ENCODE peak calls at places on chromosomes 7 and 10, in ten cellular contexts. One of them, this sample, is unnamed.

GRCh38 chr10:103416436-103417147 is 20.2 kb downstream of the PDCD11 start:
- DNase-seq in aorta: no peak
- DNase-seq in naive thymus-derived CD4-positive, alpha-beta T cell: peak
- DNase-seq in foreskin keratinocyte: peak
- DNase-seq in GM23338: peak
- DNase-seq in left lung: no peak
- DNase-seq in WERI-Rb-1: peak
- DNase-seq in lung: no peak
- DNase-seq in RWPE1: peak
- DNase-seq in stomach: peak
- DNase-seq in this sample: peak

GRCh38 chr7:136884492-136884891 is 16.0 kb downstream of the CHRM2 start:
- DNase-seq in aorta: no peak
- DNase-seq in naive thymus-derived CD4-positive, alpha-beta T cell: no peak
- DNase-seq in foreskin keratinocyte: no peak
- DNase-seq in GM23338: no peak
- DNase-seq in left lung: no peak
- DNase-seq in WERI-Rb-1: no peak
- DNase-seq in lung: no peak
- DNase-seq in RWPE1: no peak
- DNase-seq in stomach: no peak
- DNase-seq in this sample: no peak

GRCh38 chr7:69906309-69906995 is 308.2 kb downstream of the AUTS2 start:
- DNase-seq in aorta: no peak
- DNase-seq in naive thymus-derived CD4-positive, alpha-beta T cell: no peak
- DNase-seq in foreskin keratinocyte: no peak
- DNase-seq in GM23338: no peak
- DNase-seq in left lung: no peak
- DNase-seq in WERI-Rb-1: no peak
- DNase-seq in lung: no peak
- DNase-seq in RWPE1: no peak
- DNase-seq in stomach: no peak
- DNase-seq in this sample: no peak

GRCh38 chr10:14549496-14549895 is 218.8 kb upstream of the FRMD4A start:
- DNase-seq in aorta: no peak
- DNase-seq in naive thymus-derived CD4-positive, alpha-beta T cell: no peak
- DNase-seq in foreskin keratinocyte: no peak
- DNase-seq in GM23338: no peak
- DNase-seq in left lung: no peak
- DNase-seq in WERI-Rb-1: no peak
- DNase-seq in lung: no peak
- DNase-seq in RWPE1: no peak
- DNase-seq in stomach: no peak
- DNase-seq in this sample: no peak

GRCh38 chr10:103476046-103476768 is 2.8 kb downstream of the CALHM3 start:
- DNase-seq in aorta: peak
- DNase-seq in naive thymus-derived CD4-positive, alpha-beta T cell: no peak
- DNase-seq in foreskin keratinocyte: no peak
- DNase-seq in GM23338: peak
- DNase-seq in left lung: peak
- DNase-seq in WERI-Rb-1: peak
- DNase-seq in lung: no peak
- DNase-seq in RWPE1: no peak
- DNase-seq in stomach: no peak
- DNase-seq in this sample: no peak

GRCh38 chr10:3955493-3955892 is 170.5 kb upstream of the KLF6 start:
- DNase-seq in aorta: no peak
- DNase-seq in naive thymus-derived CD4-positive, alpha-beta T cell: no peak
- DNase-seq in foreskin keratinocyte: no peak
- DNase-seq in GM23338: peak
- DNase-seq in left lung: no peak
- DNase-seq in WERI-Rb-1: no peak
- DNase-seq in lung: no peak
- DNase-seq in RWPE1: no peak
- DNase-seq in stomach: no peak
- DNase-seq in this sample: no peak

GRCh38 chr7:78171398-78171797 is 372.8 kb downstream of the PHTF2 start:
- DNase-seq in aorta: no peak
- DNase-seq in naive thymus-derived CD4-positive, alpha-beta T cell: no peak
- DNase-seq in foreskin keratinocyte: no peak
- DNase-seq in GM23338: no peak
- DNase-seq in left lung: no peak
- DNase-seq in WERI-Rb-1: no peak
- DNase-seq in lung: no peak
- DNase-seq in RWPE1: no peak
- DNase-seq in stomach: no peak
- DNase-seq in this sample: no peak

GRCh38 chr7:17405786-17406185 is 107.3 kb downstream of the AHR start:
- DNase-seq in aorta: no peak
- DNase-seq in naive thymus-derived CD4-positive, alpha-beta T cell: no peak
- DNase-seq in foreskin keratinocyte: peak
- DNase-seq in GM23338: no peak
- DNase-seq in left lung: no peak
- DNase-seq in WERI-Rb-1: no peak
- DNase-seq in lung: no peak
- DNase-seq in RWPE1: peak
- DNase-seq in stomach: no peak
- DNase-seq in this sample: no peak

GRCh38 chr7:145036592-145037386 is 200.9 kb upstream of the TPK1 start:
- DNase-seq in aorta: no peak
- DNase-seq in naive thymus-derived CD4-positive, alpha-beta T cell: no peak
- DNase-seq in foreskin keratinocyte: peak
- DNase-seq in GM23338: peak
- DNase-seq in left lung: no peak
- DNase-seq in WERI-Rb-1: peak
- DNase-seq in lung: no peak
- DNase-seq in RWPE1: peak
- DNase-seq in stomach: no peak
- DNase-seq in this sample: peak

GRCh38 chr10:131693766-131694165 is 207.0 kb upstream of the PPP2R2D start:
- DNase-seq in aorta: peak
- DNase-seq in naive thymus-derived CD4-positive, alpha-beta T cell: no peak
- DNase-seq in foreskin keratinocyte: no peak
- DNase-seq in GM23338: no peak
- DNase-seq in left lung: no peak
- DNase-seq in WERI-Rb-1: no peak
- DNase-seq in lung: no peak
- DNase-seq in RWPE1: no peak
- DNase-seq in stomach: no peak
- DNase-seq in this sample: no peak

GRCh38 chr7:41438919-41439882 is 263.7 kb downstream of the INHBA start:
- DNase-seq in aorta: no peak
- DNase-seq in naive thymus-derived CD4-positive, alpha-beta T cell: no peak
- DNase-seq in foreskin keratinocyte: no peak
- DNase-seq in GM23338: no peak
- DNase-seq in left lung: no peak
- DNase-seq in WERI-Rb-1: peak
- DNase-seq in lung: no peak
- DNase-seq in RWPE1: no peak
- DNase-seq in stomach: no peak
- DNase-seq in this sample: no peak

GRCh38 chr10:1411451-1411850 is 325.9 kb downstream of the ADARB2 start:
- DNase-seq in aorta: no peak
- DNase-seq in naive thymus-derived CD4-positive, alpha-beta T cell: no peak
- DNase-seq in foreskin keratinocyte: no peak
- DNase-seq in GM23338: no peak
- DNase-seq in left lung: no peak
- DNase-seq in WERI-Rb-1: no peak
- DNase-seq in lung: no peak
- DNase-seq in RWPE1: no peak
- DNase-seq in stomach: peak
- DNase-seq in this sample: no peak

GRCh38 chr7:17501461-17502208 is 203.2 kb downstream of the AHR start:
- DNase-seq in aorta: no peak
- DNase-seq in naive thymus-derived CD4-positive, alpha-beta T cell: no peak
- DNase-seq in foreskin keratinocyte: no peak
- DNase-seq in GM23338: no peak
- DNase-seq in left lung: no peak
- DNase-seq in WERI-Rb-1: no peak
- DNase-seq in lung: no peak
- DNase-seq in RWPE1: no peak
- DNase-seq in stomach: no peak
- DNase-seq in this sample: no peak

GRCh38 chr10:36578306-36578705 is 547.1 kb upstream of the ANKRD30A start:
- DNase-seq in aorta: no peak
- DNase-seq in naive thymus-derived CD4-positive, alpha-beta T cell: no peak
- DNase-seq in foreskin keratinocyte: peak
- DNase-seq in GM23338: no peak
- DNase-seq in left lung: no peak
- DNase-seq in WERI-Rb-1: no peak
- DNase-seq in lung: no peak
- DNase-seq in RWPE1: no peak
- DNase-seq in stomach: no peak
- DNase-seq in this sample: no peak

GRCh38 chr7:150431839-150432658 is 18.4 kb upstream of the GIMAP8 start:
- DNase-seq in aorta: no peak
- DNase-seq in naive thymus-derived CD4-positive, alpha-beta T cell: no peak
- DNase-seq in foreskin keratinocyte: no peak
- DNase-seq in GM23338: no peak
- DNase-seq in left lung: no peak
- DNase-seq in WERI-Rb-1: no peak
- DNase-seq in lung: peak
- DNase-seq in RWPE1: no peak
- DNase-seq in stomach: no peak
- DNase-seq in this sample: no peak

DNA sequence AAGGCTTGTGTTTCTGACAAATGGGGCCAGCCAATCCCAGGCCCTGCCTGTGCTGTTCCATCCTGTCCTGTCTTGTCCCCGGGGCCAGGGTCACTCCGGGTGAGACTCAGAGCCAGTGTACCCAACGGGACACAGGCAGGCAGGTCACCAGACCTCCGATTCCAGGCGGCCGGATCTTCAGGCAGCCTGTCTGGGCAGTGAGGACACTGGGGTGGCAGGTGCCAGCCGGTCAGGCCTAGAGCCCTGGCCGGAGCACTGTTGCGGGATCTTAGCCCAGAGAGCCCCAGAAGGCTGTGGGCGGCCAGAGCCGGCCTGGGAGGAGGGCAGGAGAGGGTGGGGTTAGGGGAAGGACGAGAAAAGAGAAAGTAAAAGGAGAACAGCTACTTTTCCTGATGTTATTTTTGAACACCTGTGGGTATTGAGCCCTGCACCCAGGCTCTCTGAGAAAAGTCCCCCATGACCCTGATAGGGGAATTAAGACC is 134.3 kb upstream of the TNRC18 start:
- DNase-seq in aorta: peak
- DNase-seq in naive thymus-derived CD4-positive, alpha-beta T cell: peak
- DNase-seq in foreskin keratinocyte: no peak
- DNase-seq in GM23338: no peak
- DNase-seq in left lung: peak
- DNase-seq in WERI-Rb-1: peak
- DNase-seq in lung: peak
- DNase-seq in RWPE1: peak
- DNase-seq in stomach: peak
- DNase-seq in this sample: peak
- H3K27ac ChIP-seq in aorta: peak
- H3K27ac ChIP-seq in naive thymus-derived CD4-positive, alpha-beta T cell: peak
- H3K27ac ChIP-seq in foreskin keratinocyte: no peak
- H3K27ac ChIP-seq in GM23338: no peak
- H3K27ac ChIP-seq in left lung: peak
- H3K27ac ChIP-seq in WERI-Rb-1: no peak
- H3K27ac ChIP-seq in lung: peak
- H3K27ac ChIP-seq in RWPE1: peak
- H3K27ac ChIP-seq in stomach: peak
- H3K27ac ChIP-seq in this sample: peak

DNA sequence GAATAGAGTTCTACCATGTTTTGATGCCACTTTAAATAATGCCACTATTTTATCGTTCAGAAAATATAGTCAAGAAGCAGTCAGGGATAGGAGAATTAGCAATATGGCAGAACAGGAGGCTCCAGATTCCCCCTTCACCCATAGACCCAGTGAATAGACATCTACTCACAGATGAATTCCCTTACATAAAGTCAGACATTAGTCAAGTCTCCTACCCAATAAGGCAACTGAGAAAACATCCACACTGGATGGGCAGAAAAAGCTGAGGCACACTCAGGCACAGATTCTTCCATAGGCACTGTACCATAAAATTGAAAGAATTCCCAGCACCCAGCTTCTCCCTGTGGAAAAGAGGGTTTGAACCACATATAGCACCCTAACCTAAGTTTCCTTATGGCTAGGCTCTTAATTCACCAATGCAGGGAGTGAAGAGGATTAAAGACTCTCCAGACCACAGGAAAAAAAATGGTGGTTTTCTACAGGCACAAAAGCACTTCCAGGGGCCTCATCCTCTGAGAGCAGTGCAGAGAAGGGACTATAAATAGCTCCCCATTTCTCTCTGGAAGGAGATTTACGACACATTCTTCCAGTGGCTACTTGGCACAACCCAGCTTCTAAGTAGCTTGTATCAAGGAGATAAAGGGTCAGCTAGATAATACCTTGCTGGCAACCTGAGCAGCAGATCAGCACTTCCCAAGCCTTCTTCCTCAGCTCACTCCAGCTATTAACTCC is 73.7 kb downstream of the CRPPA start:
- DNase-seq in aorta: no peak
- DNase-seq in naive thymus-derived CD4-positive, alpha-beta T cell: no peak
- DNase-seq in foreskin keratinocyte: peak
- DNase-seq in GM23338: no peak
- DNase-seq in left lung: no peak
- DNase-seq in WERI-Rb-1: peak
- DNase-seq in lung: no peak
- DNase-seq in RWPE1: no peak
- DNase-seq in stomach: no peak
- DNase-seq in this sample: no peak
- H3K27ac ChIP-seq in aorta: no peak
- H3K27ac ChIP-seq in naive thymus-derived CD4-positive, alpha-beta T cell: no peak
- H3K27ac ChIP-seq in foreskin keratinocyte: no peak
- H3K27ac ChIP-seq in GM23338: no peak
- H3K27ac ChIP-seq in left lung: no peak
- H3K27ac ChIP-seq in WERI-Rb-1: peak
- H3K27ac ChIP-seq in lung: peak
- H3K27ac ChIP-seq in RWPE1: no peak
- H3K27ac ChIP-seq in stomach: no peak
- H3K27ac ChIP-seq in this sample: no peak

DNA sequence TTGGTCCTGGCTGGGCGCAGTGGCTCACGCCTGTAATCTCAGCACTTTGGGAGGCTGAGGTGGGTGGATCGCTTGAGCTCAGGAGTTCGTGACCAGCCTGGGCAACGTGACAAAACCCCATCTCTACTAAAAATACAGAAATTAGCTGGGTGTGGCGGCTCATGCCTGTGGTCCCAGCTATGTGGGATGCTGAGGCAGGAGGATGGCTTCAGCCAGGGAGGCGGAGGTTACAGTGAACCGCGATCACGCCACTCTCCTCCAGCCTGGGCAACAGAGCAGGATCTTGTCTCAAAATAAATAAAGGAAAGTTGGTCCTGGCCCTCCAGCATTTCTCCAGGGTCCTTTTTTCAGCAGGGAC is 1.4 kb downstream of the NUDT1 start:
- DNase-seq in aorta: no peak
- DNase-seq in naive thymus-derived CD4-positive, alpha-beta T cell: no peak
- DNase-seq in foreskin keratinocyte: no peak
- DNase-seq in GM23338: no peak
- DNase-seq in left lung: no peak
- DNase-seq in WERI-Rb-1: no peak
- DNase-seq in lung: no peak
- DNase-seq in RWPE1: no peak
- DNase-seq in stomach: no peak
- DNase-seq in this sample: no peak
- H3K27ac ChIP-seq in aorta: no peak
- H3K27ac ChIP-seq in naive thymus-derived CD4-positive, alpha-beta T cell: no peak
- H3K27ac ChIP-seq in foreskin keratinocyte: no peak
- H3K27ac ChIP-seq in GM23338: no peak
- H3K27ac ChIP-seq in left lung: no peak
- H3K27ac ChIP-seq in WERI-Rb-1: peak
- H3K27ac ChIP-seq in lung: no peak
- H3K27ac ChIP-seq in RWPE1: peak
- H3K27ac ChIP-seq in stomach: no peak
- H3K27ac ChIP-seq in this sample: no peak

GRCh38 chr10:116669832-116670644 is 49.3 kb downstream of the PNLIPRP2 start:
- DNase-seq in aorta: no peak
- DNase-seq in naive thymus-derived CD4-positive, alpha-beta T cell: no peak
- DNase-seq in foreskin keratinocyte: peak
- DNase-seq in GM23338: peak
- DNase-seq in left lung: no peak
- DNase-seq in WERI-Rb-1: no peak
- DNase-seq in lung: no peak
- DNase-seq in RWPE1: peak
- DNase-seq in stomach: no peak
- DNase-seq in this sample: no peak
- H3K27ac ChIP-seq in aorta: no peak
- H3K27ac ChIP-seq in naive thymus-derived CD4-positive, alpha-beta T cell: no peak
- H3K27ac ChIP-seq in foreskin keratinocyte: no peak
- H3K27ac ChIP-seq in GM23338: no peak
- H3K27ac ChIP-seq in left lung: no peak
- H3K27ac ChIP-seq in WERI-Rb-1: no peak
- H3K27ac ChIP-seq in lung: no peak
- H3K27ac ChIP-seq in RWPE1: no peak
- H3K27ac ChIP-seq in stomach: no peak
- H3K27ac ChIP-seq in this sample: no peak

This sample was measured in body of pancreas.